ENCODE peak calls at places on chromosomes 1 and 21, in eight cellular contexts. E is stimulated activated CD8-positive, alpha-beta memory T cell treated with anti-CD3 and anti-CD28 coated beads, Interleukin-15, amount 100 ng/mL, for 4 hours; M is NCI-H774; F is caudate nucleus; Z is GM13977; W is OCI-LY7; H is B cell; X is left ventricle myocardium inferior. J is an unnamed sample.

GRCh38 chr1:183520379-183520778 is 48.1 kb downstream of the SMG7 start:
- DNase-seq in E (no peak), M (no peak), F (no peak), Z (no peak), W (no peak), H (no peak), X (no peak), J (no peak)

GRCh38 chr1:115314111-115314510 is 23.9 kb downstream of the NGF start:
- DNase-seq in E (no peak), M (no peak), F (no peak), Z (no peak), W (no peak), H (no peak), X (no peak), J (no peak)

GRCh38 chr1:23810818-23811420 is 10.4 kb upstream of the GALE start:
- DNase-seq in E (no peak), M (no peak), F (no peak), Z (peak), W (peak), H (peak), X (no peak), J (no peak)

GRCh38 chr1:22814176-22815042 is 103.8 kb downstream of the EPHB2 start:
- DNase-seq in E (no peak), M (peak), F (peak), Z (no peak), W (no peak), H (no peak), X (no peak), J (peak)

GRCh38 chr1:54850082-54850730 is 36.8 kb downstream of the DHCR24 start:
- DNase-seq in E (no peak), M (no peak), F (no peak), Z (no peak), W (no peak), H (no peak), X (no peak), J (no peak)

GRCh38 chr1:63575340-63575826 is 17.8 kb upstream of the PGM1 start:
- DNase-seq in E (no peak), M (no peak), F (no peak), Z (no peak), W (peak), H (no peak), X (no peak), J (no peak)

GRCh38 chr1:108691128-108691885 is 803 bp upstream of the PRPF38B start:
- DNase-seq in E (no peak), M (no peak), F (no peak), Z (no peak), W (no peak), H (no peak), X (no peak), J (no peak)

GRCh38 chr21:30340714-30341573 is 3.5 kb upstream of the KRTAP27-1 start:
- DNase-seq in E (no peak), M (no peak), F (peak), Z (peak), W (peak), H (no peak), X (no peak), J (no peak)

GRCh38 chr1:178282949-178283367 is 189.1 kb downstream of the RASAL2 start:
- DNase-seq in E (no peak), M (no peak), F (no peak), Z (peak), W (no peak), H (no peak), X (no peak), J (no peak)

GRCh38 chr1:111620412-111620971 is 903 bp downstream of the RAP1A start:
- DNase-seq in E (no peak), M (no peak), F (no peak), Z (no peak), W (peak), H (peak), X (no peak), J (no peak)

GRCh38 chr1:233364026-233364425 is 36.5 kb downstream of the MAP3K21 start:
- DNase-seq in E (no peak), M (no peak), F (no peak), Z (no peak), W (no peak), H (no peak), X (no peak), J (no peak)

GRCh38 chr1:200029035-200029623 is 1.6 kb downstream of the NR5A2 start:
- DNase-seq in E (no peak), M (peak), F (no peak), Z (peak), W (peak), H (no peak), X (no peak), J (peak)

GRCh38 chr1:203905275-203905674 is 43.9 kb downstream of the SNRPE start:
- DNase-seq in E (no peak), M (no peak), F (no peak), Z (no peak), W (no peak), H (no peak), X (no peak), J (no peak)

GRCh38 chr1:193538690-193539089 is 352.3 kb upstream of the B3GALT2 start:
- DNase-seq in E (no peak), M (no peak), F (no peak), Z (no peak), W (no peak), H (no peak), X (no peak), J (no peak)

GRCh38 chr1:2180297-2181245 is 14.0 kb downstream of the FAAP20 start:
- DNase-seq in E (no peak), M (no peak), F (no peak), Z (no peak), W (no peak), H (no peak), X (no peak), J (no peak)

GRCh38 chr21:23853796-23854379 is 1753.4 kb downstream of the MRPL39 start:
- DNase-seq in E (no peak), M (no peak), F (no peak), Z (peak), W (peak), H (no peak), X (no peak), J (no peak)

GRCh38 chr1:155136728-155137127 is 1.1 kb downstream of the SLC50A1 start:
- DNase-seq in E (no peak), M (no peak), F (no peak), Z (no peak), W (peak), H (no peak), X (no peak), J (no peak)

GRCh38 chr1:195336718-195337269 is 1271.4 kb downstream of the KCNT2 start:
- DNase-seq in E (no peak), M (no peak), F (no peak), Z (no peak), W (no peak), H (no peak), X (no peak), J (no peak)

GRCh38 chr1:228163004-228163753 is 2.4 kb upstream of the IBA57 start:
- DNase-seq in E (no peak), M (no peak), F (no peak), Z (no peak), W (no peak), H (no peak), X (peak), J (no peak)

GRCh38 chr1:118948351-118948750 is 39.8 kb downstream of the TBX15 start:
- DNase-seq in E (no peak), M (no peak), F (no peak), Z (no peak), W (no peak), H (no peak), X (no peak), J (no peak)

GRCh38 chr1:228515200-228515834 is 28.1 kb downstream of the RNF187 start:
- DNase-seq in E (no peak), M (peak), F (no peak), Z (peak), W (peak), H (peak), X (no peak), J (no peak)

GRCh38 chr1:8472668-8473067 is 154.8 kb downstream of the SLC45A1 start:
- DNase-seq in E (no peak), M (no peak), F (no peak), Z (peak), W (peak), H (no peak), X (no peak), J (no peak)

GRCh38 chr1:36166938-36167910 is 11.3 kb downstream of the MAP7D1 start:
- DNase-seq in E (no peak), M (no peak), F (no peak), Z (no peak), W (no peak), H (no peak), X (no peak), J (no peak)

GRCh38 chr1:162372159-162373071 is 4.2 kb downstream of the SPATA46 start:
- DNase-seq in E (no peak), M (no peak), F (no peak), Z (no peak), W (no peak), H (no peak), X (no peak), J (peak)

J was measured in right lobe of liver.